ENCODE peak calls at places on chromosomes 12 and 14, in four cellular contexts. One of them, this sample, is unnamed.

GRCh38 chr12:71759941-71760340 is 5.3 kb downstream of the RAB21 start:
- DNase-seq in EH: no peak
- DNase-seq in NCI-H1092: no peak
- DNase-seq in psoas muscle: no peak
- DNase-seq in this sample: no peak

GRCh38 chr12:50960130-50960529 is 7.8 kb downstream of the HIGD1C start:
- DNase-seq in EH: peak
- DNase-seq in NCI-H1092: no peak
- DNase-seq in psoas muscle: no peak
- DNase-seq in this sample: no peak

GRCh38 chr14:72443256-72443655 is 450.6 kb downstream of the DPF3 start:
- DNase-seq in EH: no peak
- DNase-seq in NCI-H1092: no peak
- DNase-seq in psoas muscle: no peak
- DNase-seq in this sample: no peak

GRCh38 chr12:114687269-114687605 is 3.3 kb upstream of the TBX3 start:
- DNase-seq in EH: no peak
- DNase-seq in NCI-H1092: no peak
- DNase-seq in psoas muscle: no peak
- DNase-seq in this sample: no peak

GRCh38 chr14:99143793-99144192 is 128.2 kb downstream of the BCL11B start:
- DNase-seq in EH: no peak
- DNase-seq in NCI-H1092: no peak
- DNase-seq in psoas muscle: no peak
- DNase-seq in this sample: no peak

GRCh38 chr14:37466623-37467088 is 128.4 kb downstream of the FOXA1 start:
- DNase-seq in EH: no peak
- DNase-seq in NCI-H1092: no peak
- DNase-seq in psoas muscle: no peak
- DNase-seq in this sample: no peak

GRCh38 chr14:50025776-50026175 is 90.6 kb downstream of the VCPKMT start:
- DNase-seq in EH: no peak
- DNase-seq in NCI-H1092: peak
- DNase-seq in psoas muscle: no peak
- DNase-seq in this sample: no peak

GRCh38 chr12:109595321-109595902 is 21.8 kb downstream of the MVK start:
- DNase-seq in EH: no peak
- DNase-seq in NCI-H1092: no peak
- DNase-seq in psoas muscle: no peak
- DNase-seq in this sample: no peak

GRCh38 chr14:80839743-80840142 is 101.8 kb downstream of the CEP128 start:
- DNase-seq in EH: no peak
- DNase-seq in NCI-H1092: no peak
- DNase-seq in psoas muscle: no peak
- DNase-seq in this sample: no peak

GRCh38 chr12:16189849-16190248 is 87.6 kb downstream of the SLC15A5 start:
- DNase-seq in EH: no peak
- DNase-seq in NCI-H1092: peak
- DNase-seq in psoas muscle: no peak
- DNase-seq in this sample: no peak

GRCh38 chr12:67988600-67988999 is 647 bp upstream of the IFNG-AS1 start:
- DNase-seq in EH: no peak
- DNase-seq in NCI-H1092: no peak
- DNase-seq in psoas muscle: no peak
- DNase-seq in this sample: no peak

GRCh38 chr14:101226603-101227425 is 323.3 kb upstream of the RTL1 start:
- DNase-seq in EH: no peak
- DNase-seq in NCI-H1092: no peak
- DNase-seq in psoas muscle: no peak
- DNase-seq in this sample: no peak